ENCODE peak calls at places on chromosome 20, in ten cellular contexts. N is PC-9, Y is RWPE2, G is lower lobe of right lung, Z is WERI-Rb-1, C is AG04450, J is cardiac muscle cell, K is right lobe of liver, W is coronary artery, Q is lung. E is an unnamed sample.

GRCh38 chr20:58630063-58630462 is 21.0 kb upstream of the STX16 start:
- DNase-seq in N (peak), Y (no peak), G (no peak), Z (no peak), C (no peak), J (peak), K (no peak), W (no peak), Q (no peak), E (peak)

GRCh38 chr20:32474967-32475819 is 109.9 kb downstream of the NOL4L start:
- DNase-seq in N (peak), Y (peak), G (peak), Z (no peak), C (peak), J (peak), K (peak), W (peak), Q (peak), E (peak)

GRCh38 chr20:16801919-16802651 is 53.9 kb downstream of the OTOR start:
- DNase-seq in N (no peak), Y (no peak), G (peak), Z (peak), C (peak), J (peak), K (no peak), W (no peak), Q (peak), E (peak)

GRCh38 chr20:10217517-10218410 is 866 bp upstream of the SNAP25 start:
- DNase-seq in N (no peak), Y (no peak), G (no peak), Z (peak), C (peak), J (peak), K (no peak), W (peak), Q (no peak), E (peak)

GRCh38 chr20:35821807-35822242 is 50.0 kb downstream of the PHF20 start:
- DNase-seq in N (peak), Y (no peak), G (no peak), Z (no peak), C (no peak), J (peak), K (no peak), W (no peak), Q (no peak), E (peak)

GRCh38 chr20:51631011-51631950 is 88.8 kb upstream of the NFATC2 start:
- DNase-seq in N (peak), Y (peak), G (no peak), Z (no peak), C (peak), J (peak), K (no peak), W (peak), Q (peak), E (peak)

GRCh38 chr20:14801591-14802325 is 464.3 kb upstream of the FLRT3 start:
- DNase-seq in N (no peak), Y (no peak), G (no peak), Z (no peak), C (no peak), J (no peak), K (no peak), W (no peak), Q (no peak), E (no peak)

GRCh38 chr20:24543741-24544140 is 74.3 kb downstream of the SYNDIG1 start:
- DNase-seq in N (no peak), Y (no peak), G (no peak), Z (no peak), C (no peak), J (no peak), K (no peak), W (no peak), Q (no peak), E (no peak)

GRCh38 chr20:59018817-59019216 is 412 bp upstream of the TUBB1 start:
- DNase-seq in N (no peak), Y (peak), G (no peak), Z (no peak), C (no peak), J (no peak), K (no peak), W (no peak), Q (peak), E (no peak)

GRCh38 chr20:51306521-51307358 is 235.8 kb downstream of the NFATC2 start:
- DNase-seq in N (no peak), Y (no peak), G (peak), Z (peak), C (peak), J (peak), K (peak), W (peak), Q (peak), E (peak)

GRCh38 chr20:43904195-43904594 is 10.5 kb upstream of the TOX2 start:
- DNase-seq in N (no peak), Y (no peak), G (no peak), Z (no peak), C (no peak), J (no peak), K (no peak), W (no peak), Q (no peak), E (no peak)

GRCh38 chr20:19003759-19004336 is 190.3 kb downstream of the SCP2D1 start:
- DNase-seq in N (peak), Y (no peak), G (no peak), Z (no peak), C (no peak), J (no peak), K (no peak), W (no peak), Q (no peak), E (peak)

GRCh38 chr20:35515949-35516645 is 13.4 kb downstream of the C20orf173 start:
- DNase-seq in N (peak), Y (no peak), G (no peak), Z (no peak), C (peak), J (peak), K (peak), W (no peak), Q (no peak), E (peak)

GRCh38 chr20:917416-917815 is 1.3 kb upstream of the ANGPT4 start:
- DNase-seq in N (no peak), Y (no peak), G (no peak), Z (no peak), C (no peak), J (no peak), K (peak), W (no peak), Q (no peak), E (no peak)

GRCh38 chr20:19495905-19496703 is 262.0 kb upstream of the RIN2 start:
- DNase-seq in N (no peak), Y (no peak), G (no peak), Z (no peak), C (no peak), J (no peak), K (no peak), W (peak), Q (no peak), E (no peak)

GRCh38 chr20:33433465-33433864 is 10.1 kb downstream of the SNTA1 start:
- DNase-seq in N (no peak), Y (no peak), G (peak), Z (no peak), C (no peak), J (no peak), K (no peak), W (peak), Q (no peak), E (no peak)

GRCh38 chr20:634526-634925 is 18.5 kb downstream of the SRXN1 start:
- DNase-seq in N (no peak), Y (no peak), G (no peak), Z (peak), C (no peak), J (no peak), K (no peak), W (no peak), Q (no peak), E (no peak)

GRCh38 chr20:6162239-6162638 is 39.4 kb upstream of the FERMT1 start:
- DNase-seq in N (no peak), Y (no peak), G (no peak), Z (no peak), C (no peak), J (peak), K (peak), W (peak), Q (no peak), E (no peak)

GRCh38 chr20:53902968-53903651 is 167.3 kb downstream of the BCAS1 start:
- DNase-seq in N (no peak), Y (no peak), G (no peak), Z (no peak), C (no peak), J (no peak), K (no peak), W (no peak), Q (no peak), E (peak)

GRCh38 chr20:20211274-20211987 is 156.5 kb upstream of the INSM1 start:
- DNase-seq in N (no peak), Y (no peak), G (no peak), Z (no peak), C (no peak), J (no peak), K (no peak), W (no peak), Q (no peak), E (no peak)

GRCh38 chr20:38043512-38044300 is 10.2 kb downstream of the RPRD1B start:
- DNase-seq in N (no peak), Y (peak), G (no peak), Z (no peak), C (no peak), J (peak), K (no peak), W (no peak), Q (no peak), E (peak)

GRCh38 chr20:63898882-63899558 is 4.1 kb downstream of the DNAJC5 start:
- DNase-seq in N (no peak), Y (no peak), G (no peak), Z (peak), C (no peak), J (no peak), K (no peak), W (no peak), Q (no peak), E (no peak)

GRCh38 chr20:39943336-39943735 is 745.7 kb downstream of the MAFB start:
- DNase-seq in N (no peak), Y (no peak), G (no peak), Z (no peak), C (no peak), J (no peak), K (no peak), W (no peak), Q (no peak), E (no peak)

GRCh38 chr20:43375586-43375985 is 82.1 kb upstream of the SRSF6 start:
- DNase-seq in N (no peak), Y (no peak), G (no peak), Z (no peak), C (no peak), J (peak), K (no peak), W (no peak), Q (no peak), E (no peak)

GRCh38 chr20:32780749-32781402 is 18.7 kb downstream of the DNMT3B start:
- DNase-seq in N (no peak), Y (no peak), G (no peak), Z (no peak), C (no peak), J (no peak), K (no peak), W (no peak), Q (no peak), E (no peak)

GRCh38 chr20:64160118-64160517 is 4.1 kb upstream of the MYT1 start:
- DNase-seq in N (no peak), Y (peak), G (no peak), Z (no peak), C (no peak), J (no peak), K (no peak), W (no peak), Q (no peak), E (no peak)

GRCh38 chr20:17969276-17969883 is 562 bp downstream of the MGME1 start:
- DNase-seq in N (peak), Y (no peak), G (peak), Z (peak), C (no peak), J (peak), K (no peak), W (no peak), Q (no peak), E (peak)

GRCh38 chr20:51712501-51713212 is 55.5 kb downstream of the ATP9A start:
- DNase-seq in N (peak), Y (peak), G (no peak), Z (peak), C (no peak), J (peak), K (no peak), W (no peak), Q (no peak), E (peak)

GRCh38 chr20:40945754-40946451 is 82.7 kb upstream of the TOP1 start:
- DNase-seq in N (peak), Y (no peak), G (no peak), Z (peak), C (no peak), J (peak), K (no peak), W (no peak), Q (no peak), E (peak)

GRCh38 chr20:38181207-38181693 is 16.2 kb upstream of the TGM2 start:
- DNase-seq in N (peak), Y (peak), G (no peak), Z (no peak), C (no peak), J (no peak), K (no peak), W (peak), Q (no peak), E (no peak)

GRCh38 chr20:16729080-16729479 is 746 bp upstream of the SNRPB2 start:
- DNase-seq in N (no peak), Y (no peak), G (no peak), Z (no peak), C (no peak), J (no peak), K (no peak), W (no peak), Q (no peak), E (no peak)

DNA sequence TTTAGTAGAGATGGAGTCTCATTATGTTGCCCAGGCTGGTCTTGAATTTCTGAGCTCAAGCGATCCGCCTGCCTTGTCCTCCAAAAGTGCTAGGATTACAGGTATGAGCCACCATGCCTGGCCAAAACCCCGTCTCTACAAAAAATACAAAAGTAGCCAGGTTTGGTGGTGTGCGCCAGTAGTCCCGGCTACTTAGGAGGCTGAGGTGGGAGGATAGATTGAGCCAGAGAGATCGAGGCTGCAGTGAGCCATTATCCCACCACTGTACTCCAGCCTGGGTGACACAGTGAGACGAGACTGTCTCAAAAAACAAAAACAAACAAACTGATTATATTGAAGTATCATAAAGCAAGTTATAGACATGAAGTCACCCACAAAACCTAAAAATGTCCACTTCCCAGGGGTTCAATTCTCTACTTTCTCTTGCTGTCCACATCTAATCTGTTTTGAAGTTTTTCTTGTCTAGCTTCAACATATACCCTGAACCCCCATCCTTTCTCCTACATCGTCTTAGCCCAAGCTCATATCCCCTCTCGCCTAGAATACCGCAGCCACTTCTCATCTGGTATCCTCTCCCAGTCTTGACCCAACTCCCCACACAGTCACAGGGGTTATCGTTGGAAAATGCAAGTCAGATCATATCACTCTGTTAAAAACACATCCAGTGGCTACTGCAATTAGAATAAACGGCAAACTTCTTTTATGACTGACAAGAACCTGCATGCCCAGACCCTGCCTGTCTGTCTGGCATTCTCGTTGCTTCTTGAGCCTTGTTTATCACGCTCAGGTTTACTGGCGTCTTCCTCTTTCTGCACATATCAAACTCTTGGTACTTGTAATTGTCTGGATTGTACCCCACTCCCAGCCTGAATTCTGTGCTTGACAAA is 20.1 kb upstream of the NCOA3 start:
- DNase-seq in N (no peak), Y (no peak), G (no peak), Z (no peak), C (no peak), J (no peak), K (no peak), W (no peak), Q (no peak), E (peak)
- H3K27ac ChIP-seq in N (no peak), Y (no peak), G (no peak), Z (no peak), C (no peak), J (no peak), K (no peak), W (no peak), Q (no peak), E (peak)

GRCh38 chr20:57582432-57583288 is 21.8 kb downstream of the PCK1 start:
- DNase-seq in N (no peak), Y (peak), G (no peak), Z (peak), C (peak), J (peak), K (no peak), W (no peak), Q (no peak), E (no peak)
- TF ChIP-seq CTCF in N (peak), Y (peak), G (peak), Z (peak), C (peak), J (no peak), K (peak), W (no peak), Q (no peak), E (peak)

DNA sequence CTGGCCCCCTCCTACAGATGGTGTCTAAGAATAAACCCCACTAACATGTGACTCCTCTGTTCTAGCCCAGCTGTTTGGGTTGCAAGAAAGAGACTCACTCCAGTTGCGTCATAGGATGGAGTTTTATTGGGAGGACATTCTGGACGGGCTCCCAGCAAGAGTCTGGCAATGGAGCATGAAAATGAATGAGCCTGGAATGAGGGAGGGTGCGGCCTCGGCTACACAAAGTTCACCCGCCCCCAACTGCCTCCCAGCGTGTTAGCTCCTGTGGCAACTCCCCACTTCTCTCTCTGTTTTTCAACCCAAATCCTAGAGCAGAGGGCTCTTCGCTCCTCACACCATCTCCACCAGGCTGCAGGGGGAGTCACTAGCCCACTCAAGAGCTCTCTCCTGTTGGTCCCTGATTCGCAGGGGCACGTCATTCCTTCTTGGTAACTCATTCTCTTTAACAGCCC is 5.1 kb upstream of the ADAM33 start:
- DNase-seq in N (no peak), Y (no peak), G (no peak), Z (no peak), C (peak), J (peak), K (no peak), W (peak), Q (peak), E (peak)
- H3K27ac ChIP-seq in N (no peak), Y (no peak), G (no peak), Z (no peak), C (peak), J (no peak), K (no peak), W (peak), Q (no peak), E (peak)

GRCh38 chr20:50282592-50283241 is 92.1 kb downstream of the CEBPB start:
- DNase-seq in N (no peak), Y (peak), G (no peak), Z (no peak), C (no peak), J (no peak), K (peak), W (no peak), Q (no peak), E (no peak)
- TF ChIP-seq CTCF in N (no peak), Y (no peak), G (no peak), Z (no peak), C (no peak), J (no peak), K (no peak), W (no peak), Q (no peak), E (no peak)

DNA sequence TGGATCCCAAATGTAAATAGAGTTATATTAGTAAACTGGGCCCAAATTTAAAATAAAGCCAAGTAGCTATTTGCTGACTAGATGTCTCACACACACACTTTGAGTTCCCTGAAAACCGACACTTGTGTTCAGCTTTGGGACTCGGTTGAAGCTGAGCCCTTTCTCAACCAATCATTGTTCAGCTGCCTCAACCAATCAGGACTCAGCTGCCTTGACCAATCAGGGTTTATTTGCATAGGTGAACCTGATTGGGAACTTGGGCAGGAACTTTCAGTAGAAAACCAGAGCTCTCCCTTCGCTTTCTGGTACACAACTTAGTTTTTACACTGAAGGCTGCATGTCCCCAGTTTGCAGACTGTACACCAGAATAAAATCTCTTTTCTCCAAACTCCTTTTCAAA is 301.7 kb downstream of the FOXA2 start:
- DNase-seq in N (no peak), Y (no peak), G (no peak), Z (no peak), C (no peak), J (no peak), K (no peak), W (no peak), Q (no peak), E (no peak)
- H3K27ac ChIP-seq in N (no peak), Y (no peak), G (no peak), Z (no peak), C (no peak), J (no peak), K (no peak), W (no peak), Q (no peak), E (no peak)

E was measured in RWPE1.